ENCODE peak calls at places on chromosome 2, in six cellular contexts. X, E, U, T, I and B are unnamed samples.

GRCh38 chr2:197292614-197293013 is 18.0 kb downstream of the ANKRD44 start:
- DNase-seq in X (no peak), I (no peak), T (no peak), E (no peak), U (no peak), B (no peak)

GRCh38 chr2:96082211-96083063 is 33.9 kb downstream of the ADRA2B start:
- DNase-seq in U (no peak), T (no peak), E (no peak), I (no peak), X (no peak), B (no peak)

GRCh38 chr2:127128508-127128907 is 21.6 kb upstream of the BIN1 start:
- DNase-seq in U (no peak), E (no peak), X (no peak), I (no peak), T (no peak), B (no peak)

GRCh38 chr2:31188141-31188540 is 29.2 kb downstream of the CAPN14 start:
- DNase-seq in I (no peak), X (no peak), E (no peak), U (no peak), T (no peak), B (no peak)

GRCh38 chr2:166573393-166573792 is 79.3 kb upstream of the SCN7A start:
- DNase-seq in X (no peak), I (no peak), U (peak; percentile 52), E (no peak), T (no peak), B (no peak)

GRCh38 chr2:15173506-15173905 is 387.6 kb downstream of the NBAS start:
- DNase-seq in U (no peak), E (no peak), I (no peak), T (no peak), X (no peak), B (no peak)

GRCh38 chr2:128317186-128317897 is 1.3 kb downstream of the HS6ST1 start:
- DNase-seq in E (no peak), X (no peak), U (no peak), T (peak; percentile 55), I (peak; percentile 44), B (peak; percentile 65)

GRCh38 chr2:12141618-12142220 is 395.3 kb downstream of the LPIN1 start:
- DNase-seq in U (no peak), E (no peak), T (no peak), X (no peak), I (no peak), B (no peak)

GRCh38 chr2:64645014-64645418 is 8.7 kb downstream of the SERTAD2 start:
- DNase-seq in I (peak; percentile 80), U (peak; percentile 85), E (no peak), X (no peak), T (peak; percentile 78), B (peak; percentile 80)

GRCh38 chr2:74031203-74031602 is 46.5 kb downstream of the TET3 start:
- DNase-seq in U (no peak), T (no peak), E (no peak), I (no peak), X (no peak), B (no peak)

GRCh38 chr2:219634951-219635751 is 7.7 kb downstream of the SLC4A3 start:
- DNase-seq in I (no peak), T (no peak), X (no peak), U (no peak), E (no peak), B (peak; percentile 46)

GRCh38 chr2:136347976-136348375 is 230.0 kb upstream of the CXCR4 start:
- DNase-seq in U (no peak), E (no peak), T (no peak), I (no peak), X (no peak), B (no peak)

GRCh38 chr2:127586746-127587295 is 51.3 kb downstream of the MYO7B start:
- DNase-seq in T (no peak), X (no peak), U (no peak), E (no peak), I (no peak), B (no peak)

GRCh38 chr2:180599804-180600203 is 380.6 kb upstream of the UBE2E3 start:
- DNase-seq in I (no peak), X (no peak), U (no peak), T (no peak), E (no peak), B (no peak)

GRCh38 chr2:63051795-63052333 is 1.2 kb downstream of the OTX1 start:
- DNase-seq in U (no peak), I (no peak), E (no peak), T (no peak), X (no peak), B (no peak)

GRCh38 chr2:219060821-219061791 is at the start of gene IHH:
- DNase-seq in T (no peak), I (peak; percentile 2), E (no peak), U (no peak), X (no peak), B (no peak)

GRCh38 chr2:118841828-118842461 is 5.5 kb downstream of the EN1 start:
- DNase-seq in U (no peak), T (no peak), X (no peak), E (no peak), I (no peak), B (no peak)

GRCh38 chr2:239181601-239182471 is 219.0 kb downstream of the HDAC4 start:
- DNase-seq in E (no peak), U (no peak), I (peak; percentile 97), T (peak; percentile 3), X (no peak), B (peak; percentile 48)

GRCh38 chr2:149740490-149740889 is 152.9 kb upstream of the MMADHC start:
- DNase-seq in I (no peak), U (no peak), T (no peak), X (no peak), E (no peak), B (no peak)

GRCh38 chr2:221671515-221671914 is 99.4 kb upstream of the EPHA4 start:
- DNase-seq in T (no peak), X (no peak), U (peak; percentile 1), I (no peak), E (no peak), B (no peak)

GRCh38 chr2:84874381-84875212 is 6.3 kb downstream of the TRABD2A start:
- DNase-seq in E (no peak), U (peak; percentile 76), X (no peak), T (no peak), I (no peak), B (peak; percentile 33)

GRCh38 chr2:71380665-71381064 is 49.1 kb downstream of the ZNF638 start:
- DNase-seq in X (no peak), T (no peak), I (no peak), U (peak; percentile 60), E (no peak), B (no peak)

GRCh38 chr2:69685321-69686048 is 41.9 kb upstream of the AAK1 start:
- DNase-seq in I (no peak), E (no peak), T (no peak), U (peak; percentile 47), X (no peak), B (no peak)

GRCh38 chr2:28437142-28437835 is 44.6 kb downstream of the FOSL2 start:
- DNase-seq in X (no peak), U (no peak), I (no peak), T (peak; percentile 54), E (no peak), B (peak; percentile 58)

GRCh38 chr2:222734690-222735014 is 63.2 kb downstream of the MOGAT1 start:
- DNase-seq in E (no peak), U (no peak), X (no peak), T (no peak), I (no peak), B (no peak)

GRCh38 chr2:13488965-13489364 is 772.2 kb downstream of the TRIB2 start:
- DNase-seq in T (no peak), X (no peak), E (no peak), I (no peak), U (no peak), B (no peak)

GRCh38 chr2:172977330-172978052 is 98.2 kb upstream of the MAP3K20 start:
- DNase-seq in E (no peak), X (no peak), I (no peak), U (no peak), T (no peak), B (no peak)

GRCh38 chr2:118923371-118923770 is 18.6 kb upstream of the MARCO start:
- DNase-seq in U (no peak), X (no peak), I (no peak), E (no peak), T (no peak), B (no peak)

GRCh38 chr2:19198376-19198775 is 160.0 kb downstream of the OSR1 start:
- DNase-seq in E (no peak), T (peak; percentile 39), U (no peak), I (no peak), X (peak; percentile 16), B (no peak)

GRCh38 chr2:55111570-55112228 is 61.4 kb upstream of the RTN4 start:
- DNase-seq in I (peak; percentile 94), T (peak; percentile 81), E (no peak), U (peak; percentile 97), X (peak; percentile 58), B (peak; percentile 92)

GRCh38 chr2:175431054-175431780 is 249.7 kb upstream of the ATP5MC3 start:
- DNase-seq in U (no peak), E (no peak), T (no peak), X (no peak), I (no peak), B (no peak)

GRCh38 chr2:100196786-100197494 is 54.5 kb upstream of the AFF3 start:
- DNase-seq in E (no peak), X (no peak), T (no peak), U (no peak), I (no peak), B (peak; percentile 75)

GRCh38 chr2:67612576-67612981 is 215.4 kb downstream of the ETAA1 start:
- DNase-seq in X (no peak), E (no peak), U (peak; percentile 37), I (no peak), T (no peak), B (no peak)

GRCh38 chr2:163611557-163611906 is 124.3 kb downstream of the FIGN start:
- DNase-seq in E (no peak), T (no peak), I (no peak), U (no peak), X (no peak), B (no peak)